ENCODE peak calls at places on chromosomes 5 and 9, in eight cellular contexts. One of them, this sample, is unnamed.
A peak's percentile ranks its signal among the peaks of the same experiment; 100 is the strongest.

GRCh38 chr9:113454914-113455761 is 8.4 kb upstream of the RGS3 start:
- DNase-seq in spleen: no peak
- DNase-seq in brain microvascular endothelial cell: peak; percentile 89
- DNase-seq in RWPE1: no peak
- DNase-seq in GM20000: peak; percentile 39
- DNase-seq in fibroblast of mammary gland: peak; percentile 84
- DNase-seq in neural crest cell: no peak
- DNase-seq in heart right ventricle: no peak
- DNase-seq in this sample: peak; percentile 68

GRCh38 chr9:99823392-99824377 is 2.0 kb downstream of the NR4A3 start:
- DNase-seq in spleen: peak; percentile 88
- DNase-seq in heart right ventricle: peak; percentile 39
- DNase-seq in GM20000: peak; percentile 73
- DNase-seq in RWPE1: peak; percentile 56
- DNase-seq in fibroblast of mammary gland: peak; percentile 47
- DNase-seq in neural crest cell: peak; percentile 43
- DNase-seq in brain microvascular endothelial cell: peak; percentile 28
- DNase-seq in this sample: peak; percentile 39

GRCh38 chr5:54109931-54110330 is 200.4 kb downstream of the ARL15 start:
- DNase-seq in GM20000: no peak
- DNase-seq in RWPE1: no peak
- DNase-seq in neural crest cell: no peak
- DNase-seq in fibroblast of mammary gland: no peak
- DNase-seq in spleen: no peak
- DNase-seq in heart right ventricle: no peak
- DNase-seq in brain microvascular endothelial cell: no peak
- DNase-seq in this sample: no peak

GRCh38 chr5:177471610-177472356 is 1.7 kb downstream of the DBN1 start:
- DNase-seq in heart right ventricle: peak; percentile 77
- DNase-seq in neural crest cell: no peak
- DNase-seq in GM20000: no peak
- DNase-seq in spleen: no peak
- DNase-seq in RWPE1: no peak
- DNase-seq in fibroblast of mammary gland: peak; percentile 94
- DNase-seq in brain microvascular endothelial cell: peak; percentile 68
- DNase-seq in this sample: no peak

GRCh38 chr5:64972591-64972990 is 203.9 kb downstream of the CWC27 start:
- DNase-seq in RWPE1: no peak
- DNase-seq in fibroblast of mammary gland: peak; percentile 39
- DNase-seq in neural crest cell: no peak
- DNase-seq in spleen: no peak
- DNase-seq in heart right ventricle: no peak
- DNase-seq in GM20000: no peak
- DNase-seq in brain microvascular endothelial cell: peak; percentile 6
- DNase-seq in this sample: no peak

GRCh38 chr9:73081979-73082657 is 69.5 kb upstream of the ANXA1 start:
- DNase-seq in heart right ventricle: no peak
- DNase-seq in GM20000: peak; percentile 25
- DNase-seq in spleen: no peak
- DNase-seq in brain microvascular endothelial cell: peak; percentile 37
- DNase-seq in fibroblast of mammary gland: peak; percentile 67
- DNase-seq in neural crest cell: no peak
- DNase-seq in RWPE1: peak; percentile 57
- DNase-seq in this sample: peak; percentile 34

GRCh38 chr5:82298668-82299067 is 20.5 kb upstream of the RPS23 start:
- DNase-seq in spleen: no peak
- DNase-seq in GM20000: no peak
- DNase-seq in heart right ventricle: no peak
- DNase-seq in brain microvascular endothelial cell: no peak
- DNase-seq in RWPE1: no peak
- DNase-seq in neural crest cell: no peak
- DNase-seq in fibroblast of mammary gland: no peak
- DNase-seq in this sample: no peak

GRCh38 chr9:4657426-4658159 is 4.5 kb upstream of the PLPP6 start:
- DNase-seq in heart right ventricle: no peak
- DNase-seq in RWPE1: no peak
- DNase-seq in fibroblast of mammary gland: no peak
- DNase-seq in neural crest cell: no peak
- DNase-seq in GM20000: no peak
- DNase-seq in brain microvascular endothelial cell: no peak
- DNase-seq in spleen: no peak
- DNase-seq in this sample: peak; percentile 34

GRCh38 chr9:112061152-112061740 is 113.9 kb downstream of the SUSD1 start:
- DNase-seq in neural crest cell: no peak
- DNase-seq in RWPE1: peak; percentile 97
- DNase-seq in brain microvascular endothelial cell: peak; percentile 97
- DNase-seq in heart right ventricle: peak; percentile 24
- DNase-seq in fibroblast of mammary gland: peak; percentile 99
- DNase-seq in spleen: peak; percentile 81
- DNase-seq in GM20000: peak; percentile 74
- DNase-seq in this sample: peak; percentile 75

GRCh38 chr9:137031904-137032639 is at the start of gene FUT7:
- DNase-seq in brain microvascular endothelial cell: no peak
- DNase-seq in GM20000: no peak
- DNase-seq in heart right ventricle: no peak
- DNase-seq in neural crest cell: no peak
- DNase-seq in RWPE1: no peak
- DNase-seq in fibroblast of mammary gland: no peak
- DNase-seq in spleen: peak; percentile 92
- DNase-seq in this sample: no peak

GRCh38 chr5:154291917-154292316 is 101.4 kb downstream of the GALNT10 start:
- DNase-seq in heart right ventricle: no peak
- DNase-seq in GM20000: no peak
- DNase-seq in brain microvascular endothelial cell: no peak
- DNase-seq in RWPE1: no peak
- DNase-seq in spleen: no peak
- DNase-seq in fibroblast of mammary gland: no peak
- DNase-seq in neural crest cell: no peak
- DNase-seq in this sample: no peak

GRCh38 chr5:13278148-13278547 is 666.3 kb downstream of the DNAH5 start:
- DNase-seq in neural crest cell: no peak
- DNase-seq in spleen: no peak
- DNase-seq in fibroblast of mammary gland: no peak
- DNase-seq in GM20000: no peak
- DNase-seq in RWPE1: no peak
- DNase-seq in heart right ventricle: no peak
- DNase-seq in brain microvascular endothelial cell: no peak
- DNase-seq in this sample: no peak

GRCh38 chr9:114521846-114522245 is 16.6 kb upstream of the WHRN start:
- DNase-seq in GM20000: no peak
- DNase-seq in neural crest cell: no peak
- DNase-seq in spleen: no peak
- DNase-seq in RWPE1: no peak
- DNase-seq in fibroblast of mammary gland: no peak
- DNase-seq in heart right ventricle: no peak
- DNase-seq in brain microvascular endothelial cell: no peak
- DNase-seq in this sample: no peak

DNA sequence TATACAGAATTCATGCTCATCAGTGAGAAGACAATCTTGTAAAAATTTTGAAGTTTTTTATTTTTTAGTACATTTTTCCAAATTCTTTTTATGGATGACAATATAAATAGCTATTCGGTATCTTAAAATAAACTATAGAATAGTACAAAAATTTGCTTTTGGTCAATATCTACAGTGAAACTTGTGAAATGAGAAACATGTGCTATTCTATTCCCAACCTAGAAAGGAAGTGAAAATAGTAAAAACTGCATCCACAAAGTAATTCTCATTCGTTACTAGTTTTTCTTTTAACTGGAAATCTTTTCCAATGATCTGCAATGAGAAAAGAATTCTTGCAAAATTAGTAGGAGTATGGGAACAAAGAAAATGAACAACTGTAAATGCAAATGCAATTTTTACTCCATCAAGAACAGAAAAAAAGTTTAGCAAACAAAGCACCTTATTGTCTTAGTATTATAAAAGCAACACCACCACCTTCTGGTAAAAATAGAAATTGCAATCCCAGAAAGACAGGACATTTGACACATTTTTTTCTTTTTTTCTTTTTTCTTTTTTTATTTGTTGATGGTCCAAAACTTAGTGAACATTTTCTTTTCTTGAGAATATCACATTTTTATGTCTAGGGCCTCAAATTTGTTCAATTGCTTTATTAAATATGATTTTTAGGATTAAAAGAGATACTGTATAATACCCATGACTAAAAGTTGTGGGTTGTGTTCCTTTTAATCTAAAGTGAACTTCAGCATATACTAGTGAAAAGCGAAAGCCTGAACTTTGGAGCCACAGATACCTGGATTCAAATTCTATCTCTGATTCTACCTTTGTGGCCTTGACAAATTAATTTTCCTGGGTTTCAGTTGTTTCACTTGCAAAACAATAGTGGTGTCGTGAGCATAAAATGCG is 72.3 kb downstream of the SLCO4C1 start:
- DNase-seq in GM20000: peak; percentile 12
- DNase-seq in RWPE1: no peak
- DNase-seq in brain microvascular endothelial cell: no peak
- DNase-seq in neural crest cell: no peak
- DNase-seq in spleen: no peak
- DNase-seq in heart right ventricle: no peak
- DNase-seq in fibroblast of mammary gland: peak; percentile 44
- DNase-seq in this sample: no peak
- TF ChIP-seq CTCF in GM20000: peak; percentile 36
- TF ChIP-seq CTCF in RWPE1: peak; percentile 79
- TF ChIP-seq CTCF in brain microvascular endothelial cell: peak; percentile 40
- TF ChIP-seq CTCF in neural crest cell: peak; percentile 87
- TF ChIP-seq CTCF in spleen: peak; percentile 40
- TF ChIP-seq CTCF in heart right ventricle: no peak
- TF ChIP-seq CTCF in fibroblast of mammary gland: peak; percentile 56
- TF ChIP-seq CTCF in this sample: peak; percentile 74

GRCh38 chr5:123033157-123033671 is 3.3 kb downstream of the PPIC start:
- DNase-seq in neural crest cell: no peak
- DNase-seq in brain microvascular endothelial cell: no peak
- DNase-seq in heart right ventricle: no peak
- DNase-seq in spleen: no peak
- DNase-seq in RWPE1: peak; percentile 22
- DNase-seq in GM20000: no peak
- DNase-seq in fibroblast of mammary gland: no peak
- DNase-seq in this sample: no peak
- TF ChIP-seq CTCF in neural crest cell: no peak
- TF ChIP-seq CTCF in brain microvascular endothelial cell: no peak
- TF ChIP-seq CTCF in heart right ventricle: no peak
- TF ChIP-seq CTCF in spleen: no peak
- TF ChIP-seq CTCF in RWPE1: no peak
- TF ChIP-seq CTCF in GM20000: no peak
- TF ChIP-seq CTCF in fibroblast of mammary gland: no peak
- TF ChIP-seq CTCF in this sample: no peak

GRCh38 chr9:33785914-33786313 is 9.4 kb upstream of the PRSS3 start:
- DNase-seq in spleen: no peak
- DNase-seq in fibroblast of mammary gland: peak; percentile 36
- DNase-seq in neural crest cell: no peak
- DNase-seq in brain microvascular endothelial cell: no peak
- DNase-seq in heart right ventricle: no peak
- DNase-seq in RWPE1: no peak
- DNase-seq in GM20000: no peak
- DNase-seq in this sample: peak; percentile 78
- TF ChIP-seq CTCF in spleen: no peak
- TF ChIP-seq CTCF in fibroblast of mammary gland: peak; percentile 42
- TF ChIP-seq CTCF in neural crest cell: peak; percentile 22
- TF ChIP-seq CTCF in brain microvascular endothelial cell: peak; percentile 64
- TF ChIP-seq CTCF in heart right ventricle: no peak
- TF ChIP-seq CTCF in RWPE1: no peak
- TF ChIP-seq CTCF in GM20000: no peak
- TF ChIP-seq CTCF in this sample: peak; percentile 67

DNA sequence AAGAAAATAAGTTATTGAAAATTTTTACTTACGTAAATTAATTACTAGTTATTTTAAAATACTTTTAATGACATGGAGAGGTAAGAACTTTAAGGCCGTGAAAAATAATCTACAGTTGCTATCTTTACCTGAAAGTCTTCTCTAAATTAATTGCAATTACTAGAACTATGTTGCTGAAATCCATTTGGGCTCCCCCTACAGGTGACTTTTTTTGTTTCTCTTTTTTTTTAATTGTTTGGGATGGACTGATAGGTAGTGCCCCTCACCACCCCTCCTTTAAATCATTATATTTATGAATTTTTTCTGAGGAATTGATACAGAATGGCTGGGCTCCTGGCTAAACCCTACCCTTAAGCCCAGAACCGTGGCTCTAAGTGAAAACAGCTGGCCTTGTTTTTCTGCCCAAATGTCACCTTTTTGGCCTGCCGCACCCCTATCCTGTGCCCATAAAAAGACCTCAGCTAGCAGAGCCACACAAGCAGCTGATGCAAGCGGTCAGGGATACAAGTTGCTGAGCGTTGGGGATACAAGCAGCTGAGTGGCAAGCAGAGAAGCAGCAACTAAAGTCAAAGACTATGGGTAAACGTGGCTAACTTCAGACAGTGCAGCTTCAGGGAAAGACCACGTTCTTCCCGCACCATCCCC is 315.2 kb upstream of the ACO1 start:
- DNase-seq in spleen: no peak
- DNase-seq in RWPE1: no peak
- DNase-seq in GM20000: no peak
- DNase-seq in neural crest cell: no peak
- DNase-seq in fibroblast of mammary gland: no peak
- DNase-seq in heart right ventricle: no peak
- DNase-seq in brain microvascular endothelial cell: no peak
- DNase-seq in this sample: no peak
- TF ChIP-seq CTCF in spleen: no peak
- TF ChIP-seq CTCF in RWPE1: peak; percentile 46
- TF ChIP-seq CTCF in GM20000: no peak
- TF ChIP-seq CTCF in neural crest cell: peak; percentile 52
- TF ChIP-seq CTCF in fibroblast of mammary gland: no peak
- TF ChIP-seq CTCF in heart right ventricle: no peak
- TF ChIP-seq CTCF in brain microvascular endothelial cell: no peak
- TF ChIP-seq CTCF in this sample: no peak

DNA sequence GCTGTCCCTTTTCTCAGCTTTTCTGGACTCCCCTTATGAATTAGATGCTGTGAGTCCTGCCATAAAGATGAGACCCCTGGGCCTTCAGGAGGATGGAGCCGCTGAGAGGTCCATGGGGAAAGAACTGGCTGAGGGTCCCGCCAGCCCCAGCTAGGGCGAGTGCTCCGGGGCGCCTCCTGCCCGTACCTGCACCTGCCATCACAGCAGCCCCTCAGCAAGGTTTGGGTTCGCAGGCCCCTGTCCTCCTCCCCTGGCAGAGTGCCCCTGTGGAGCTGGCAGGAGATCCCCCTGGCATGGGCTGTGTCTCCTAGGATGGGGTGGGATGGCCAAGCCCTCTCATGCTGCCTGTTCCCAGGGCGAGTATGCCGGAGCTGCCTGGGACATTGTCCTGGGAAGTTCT is 64.2 kb downstream of the COL5A1 start:
- DNase-seq in spleen: no peak
- DNase-seq in GM20000: no peak
- DNase-seq in brain microvascular endothelial cell: no peak
- DNase-seq in heart right ventricle: peak; percentile 10
- DNase-seq in fibroblast of mammary gland: no peak
- DNase-seq in RWPE1: no peak
- DNase-seq in neural crest cell: no peak
- DNase-seq in this sample: no peak
- TF ChIP-seq CTCF in spleen: no peak
- TF ChIP-seq CTCF in GM20000: no peak
- TF ChIP-seq CTCF in brain microvascular endothelial cell: no peak
- TF ChIP-seq CTCF in heart right ventricle: no peak
- TF ChIP-seq CTCF in fibroblast of mammary gland: no peak
- TF ChIP-seq CTCF in RWPE1: no peak
- TF ChIP-seq CTCF in neural crest cell: no peak
- TF ChIP-seq CTCF in this sample: no peak

GRCh38 chr5:150286820-150287219 is 2.8 kb downstream of the CAMK2A start:
- DNase-seq in fibroblast of mammary gland: no peak
- DNase-seq in spleen: peak; percentile 40
- DNase-seq in GM20000: no peak
- DNase-seq in RWPE1: no peak
- DNase-seq in brain microvascular endothelial cell: no peak
- DNase-seq in heart right ventricle: no peak
- DNase-seq in neural crest cell: no peak
- DNase-seq in this sample: no peak
- TF ChIP-seq CTCF in fibroblast of mammary gland: no peak
- TF ChIP-seq CTCF in spleen: no peak
- TF ChIP-seq CTCF in GM20000: no peak
- TF ChIP-seq CTCF in RWPE1: no peak
- TF ChIP-seq CTCF in brain microvascular endothelial cell: peak; percentile 59
- TF ChIP-seq CTCF in heart right ventricle: no peak
- TF ChIP-seq CTCF in neural crest cell: peak; percentile 60
- TF ChIP-seq CTCF in this sample: peak; percentile 12

GRCh38 chr9:124911766-124912165 is 29.1 kb downstream of the GOLGA1 start:
- DNase-seq in GM20000: no peak
- DNase-seq in fibroblast of mammary gland: no peak
- DNase-seq in neural crest cell: no peak
- DNase-seq in heart right ventricle: no peak
- DNase-seq in spleen: no peak
- DNase-seq in RWPE1: no peak
- DNase-seq in brain microvascular endothelial cell: no peak
- DNase-seq in this sample: no peak
- TF ChIP-seq CTCF in GM20000: no peak
- TF ChIP-seq CTCF in fibroblast of mammary gland: no peak
- TF ChIP-seq CTCF in neural crest cell: no peak
- TF ChIP-seq CTCF in heart right ventricle: no peak
- TF ChIP-seq CTCF in spleen: no peak
- TF ChIP-seq CTCF in RWPE1: no peak
- TF ChIP-seq CTCF in brain microvascular endothelial cell: no peak
- TF ChIP-seq CTCF in this sample: no peak

This sample was measured in body of pancreas.